ENCODE peak calls at places on chromosomes 7 and 10, in four cellular contexts. F, D, Z and U are unnamed samples.

GRCh38 chr10:61285749-61286148 is 167.4 kb downstream of the TMEM26 start:
- DNase-seq in F (no peak), D (no peak), Z (no peak), U (no peak)

GRCh38 chr7:54015251-54015650 is 526.9 kb upstream of the VSTM2A start:
- DNase-seq in F (no peak), D (no peak), Z (no peak), U (no peak)

GRCh38 chr10:77219046-77219445 is 418.6 kb downstream of the KCNMA1 start:
- DNase-seq in F (no peak), D (no peak), Z (no peak), U (no peak)

GRCh38 chr7:28588606-28589005 is 176.3 kb downstream of the CREB5 start:
- DNase-seq in F (no peak), D (no peak), Z (no peak), U (no peak)

GRCh38 chr10:89391882-89392756 is at the start of gene IFIT1:
- DNase-seq in F (peak; percentile 80), D (peak; percentile 54), Z (no peak), U (peak; percentile 55)

GRCh38 chr7:73815436-73815835 is 15.4 kb upstream of the CLDN4 start:
- DNase-seq in F (no peak), D (peak; percentile 7), Z (no peak), U (no peak)

GRCh38 chr10:14353291-14353913 is 22.7 kb upstream of the FRMD4A start:
- DNase-seq in F (no peak), D (no peak), Z (no peak), U (no peak)

GRCh38 chr7:112744818-112745217 is 45.4 kb downstream of the TMEM168 start:
- DNase-seq in F (no peak), D (no peak), Z (no peak), U (no peak)

GRCh38 chr7:85407401-85407800 is 220.5 kb upstream of the SEMA3D start:
- DNase-seq in F (no peak), D (no peak), Z (no peak), U (no peak)

GRCh38 chr10:72079356-72079755 is 9.0 kb downstream of the SPOCK2 start:
- DNase-seq in F (no peak), D (no peak), Z (no peak), U (peak; percentile 70)

GRCh38 chr7:101129603-101130117 is 2.8 kb downstream of the SERPINE1 start:
- DNase-seq in F (no peak), D (no peak), Z (no peak), U (no peak)

GRCh38 chr10:120598377-120598776 is 141.3 kb downstream of the PLPP4 start:
- DNase-seq in F (no peak), D (no peak), Z (peak; percentile 48), U (no peak)

GRCh38 chr7:81244213-81244612 is 325.4 kb upstream of the SEMA3C start:
- DNase-seq in F (no peak), D (no peak), Z (no peak), U (no peak)

GRCh38 chr10:34489973-34490372 is 325.1 kb downstream of the PARD3 start:
- DNase-seq in F (no peak), D (no peak), Z (no peak), U (no peak)

GRCh38 chr10:21814866-21815265 is 188.7 kb downstream of the DNAJC1 start:
- DNase-seq in F (no peak), D (no peak), Z (no peak), U (no peak)

GRCh38 chr10:132728321-132728720 is 57.6 kb downstream of the NKX6-2 start:
- DNase-seq in F (no peak), D (no peak), Z (no peak), U (no peak)

GRCh38 chr10:112271982-112272381 is 11.2 kb upstream of the TECTB start:
- DNase-seq in F (no peak), D (no peak), Z (no peak), U (no peak)

GRCh38 chr7:99740573-99741437 is 5.8 kb upstream of the CYP3A7 start:
- DNase-seq in F (no peak), D (no peak), Z (no peak), U (no peak)

GRCh38 chr7:95582578-95583293 is 13.6 kb downstream of the PDK4 start:
- DNase-seq in F (no peak), D (no peak), Z (no peak), U (no peak)

GRCh38 chr10:30151581-30152389 is 92.4 kb upstream of the JCAD start:
- DNase-seq in F (no peak), D (peak; percentile 79), Z (peak; percentile 48), U (peak; percentile 18)

GRCh38 chr10:75404335-75405200 is 3.0 kb upstream of the ZNF503 start:
- DNase-seq in F (no peak), D (no peak), Z (peak; percentile 65), U (peak; percentile 68)

GRCh38 chr7:131501422-131501821 is 55.0 kb downstream of the PODXL start:
- DNase-seq in F (no peak), D (no peak), Z (no peak), U (no peak)

GRCh38 chr7:139680676-139681462 is 96.9 kb downstream of the HIPK2 start:
- DNase-seq in F (no peak), D (peak; percentile 88), Z (no peak), U (no peak)

GRCh38 chr10:97336942-97337719 is 2.6 kb upstream of the FRAT2 start:
- DNase-seq in F (no peak), D (no peak), Z (peak; percentile 72), U (no peak)

GRCh38 chr10:60495357-60495756 is 105.7 kb upstream of the ANK3 start:
- DNase-seq in F (no peak), D (no peak), Z (no peak), U (no peak)

DNA sequence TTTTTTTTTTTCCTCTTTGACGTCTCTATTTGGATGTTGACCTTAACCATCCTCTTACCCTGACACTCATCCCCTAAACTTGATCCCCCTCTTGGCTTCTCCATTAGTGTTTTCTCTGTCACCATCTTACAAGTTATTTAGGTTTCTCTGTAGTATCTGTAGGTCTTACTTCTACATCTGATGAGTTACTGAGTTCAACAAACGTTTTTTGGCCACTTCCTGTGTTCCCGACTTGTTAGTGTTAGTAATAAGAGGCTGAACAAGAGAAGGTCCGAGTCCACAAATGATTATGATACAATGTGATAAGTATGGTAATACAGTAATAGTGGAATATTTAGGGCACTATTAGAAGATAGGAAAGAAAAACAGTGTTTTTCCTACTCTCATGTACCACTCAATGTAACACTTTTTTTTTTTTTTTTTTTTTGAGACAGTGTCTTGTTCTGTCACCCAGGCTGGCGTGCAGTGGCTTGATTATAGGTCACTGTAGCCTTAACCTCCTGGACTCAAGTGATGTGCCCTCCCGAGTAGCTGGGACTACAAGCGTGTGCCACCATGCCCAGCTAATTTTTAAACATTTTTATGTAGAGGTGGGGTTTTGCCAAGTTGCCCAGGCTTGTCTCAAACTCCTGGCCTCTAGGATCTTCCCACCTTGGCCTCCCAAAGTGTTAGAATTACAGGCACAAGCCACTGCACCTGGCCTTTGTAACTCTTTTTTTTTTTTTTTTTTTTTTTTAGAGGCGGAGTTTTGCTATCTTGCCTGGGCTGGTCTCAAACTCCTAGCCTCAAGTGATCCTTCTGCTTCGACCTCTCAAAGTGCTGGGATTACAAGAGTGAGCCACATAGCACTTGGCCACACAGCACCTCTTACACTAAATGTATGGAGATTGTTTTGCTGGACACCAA is 12.5 kb downstream of the CCSER2 start:
- DNase-seq in F (no peak), D (no peak), Z (no peak), U (no peak)
- TF ChIP-seq GABPA in F (no peak), D (no peak), Z (no peak), U (no peak)

DNA sequence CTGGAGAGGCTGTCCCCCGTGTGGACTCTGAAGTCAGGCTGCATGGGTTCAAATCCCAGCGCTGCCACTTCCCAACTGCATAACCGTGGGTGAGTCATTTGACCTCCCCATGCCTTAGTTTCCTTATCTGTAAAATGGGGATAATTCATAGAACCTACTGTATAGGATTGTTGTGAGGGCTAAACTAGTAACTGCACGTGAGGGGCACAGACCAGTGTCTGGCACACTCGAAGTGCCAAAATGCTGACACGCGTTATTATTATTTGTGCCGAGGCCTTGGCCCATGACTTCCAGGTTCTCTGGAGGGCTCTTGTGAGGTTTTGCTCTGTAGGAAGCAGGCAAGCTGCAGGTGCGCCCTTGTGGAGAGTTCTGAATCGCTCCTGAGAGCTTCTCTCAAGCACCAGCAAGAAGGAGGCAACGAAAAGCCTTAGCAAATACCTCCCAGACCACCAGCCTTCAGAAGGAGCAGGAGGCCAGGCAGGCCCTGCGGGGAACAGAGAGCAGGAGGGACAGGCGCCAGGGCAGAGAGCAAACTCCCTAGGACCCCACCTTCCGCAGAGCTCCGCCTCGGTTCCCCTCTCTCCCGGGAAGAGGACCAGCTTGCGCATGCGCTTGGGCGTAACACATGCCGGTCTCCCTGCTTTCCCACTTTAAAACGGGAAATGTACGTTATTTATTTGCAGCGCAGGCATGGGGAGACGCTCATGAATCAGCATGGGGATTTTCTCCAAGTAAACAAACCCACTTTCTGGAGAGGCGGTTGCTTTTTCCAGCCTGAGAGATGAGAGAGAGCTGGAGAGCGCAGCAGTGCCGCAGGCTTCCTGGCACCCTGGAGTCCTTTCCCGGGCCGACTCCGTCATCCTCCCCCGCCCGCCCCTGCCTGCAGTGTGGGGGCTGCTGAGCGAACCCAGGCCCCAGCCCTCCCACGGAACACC is 39.6 kb downstream of the SORCS3 start:
- DNase-seq in F (no peak), D (no peak), Z (peak; percentile 76), U (peak; percentile 82)
- TF ChIP-seq NRF1 in F (no peak), D (peak; percentile 63), Z (peak; percentile 76), U (peak; percentile 75)

DNA sequence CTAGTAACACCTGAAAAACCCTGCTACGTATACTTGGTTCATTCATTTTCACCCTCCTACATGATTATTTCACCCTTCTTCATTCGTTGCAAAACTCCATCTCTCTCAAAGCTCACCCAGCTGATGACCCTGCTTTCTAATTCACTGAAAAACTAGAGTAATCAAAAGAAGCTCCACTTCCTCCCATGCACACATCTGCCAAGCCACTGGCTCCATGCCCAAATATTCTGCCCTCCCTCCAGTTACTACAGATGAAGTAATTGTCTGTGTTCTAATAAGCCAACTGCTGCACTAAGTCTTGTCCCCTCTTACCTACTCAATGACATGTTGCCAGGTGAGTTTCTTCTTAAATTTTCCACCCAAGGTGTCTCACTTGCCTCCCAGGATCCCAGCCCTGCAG is 96.9 kb upstream of the CCDC71L start:
- DNase-seq in F (no peak), D (no peak), Z (no peak), U (no peak)
- TF ChIP-seq GABPA in F (no peak), D (no peak), Z (no peak), U (no peak)

DNA sequence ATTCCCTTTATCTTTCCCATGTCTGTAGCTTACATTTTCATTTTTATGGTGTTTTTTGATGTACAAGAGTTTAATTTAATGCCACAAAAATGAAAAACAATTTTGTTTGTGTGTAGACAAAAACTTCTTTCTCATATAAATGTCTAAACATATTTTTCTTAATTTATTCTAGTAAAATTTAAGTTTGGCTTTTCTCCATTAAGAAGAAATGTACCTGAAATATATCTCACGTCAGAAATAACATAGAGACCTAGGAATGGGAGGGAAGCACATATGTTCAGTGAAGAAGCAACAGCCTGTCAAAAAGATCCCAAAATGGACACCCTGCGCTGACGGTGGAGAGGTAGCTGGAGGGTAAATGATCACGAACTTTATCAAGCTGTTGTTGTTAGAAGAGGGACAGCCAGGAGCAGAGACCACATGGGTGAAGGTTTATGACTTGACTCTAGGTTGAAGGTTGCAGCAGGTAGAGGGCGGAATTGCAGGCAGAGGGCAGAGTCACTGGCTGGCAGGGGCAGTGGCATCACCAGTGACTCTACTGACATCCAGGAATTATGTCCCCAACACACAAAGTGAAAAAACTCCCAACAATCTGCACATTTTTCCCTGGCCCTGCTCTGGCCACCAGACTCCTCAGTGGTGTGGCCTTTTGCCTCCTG is 225.9 kb upstream of the PRSS58 start:
- DNase-seq in F (no peak), D (no peak), Z (no peak), U (no peak)
- TF ChIP-seq NRF1 in F (no peak), D (no peak), Z (no peak), U (no peak)

DNA sequence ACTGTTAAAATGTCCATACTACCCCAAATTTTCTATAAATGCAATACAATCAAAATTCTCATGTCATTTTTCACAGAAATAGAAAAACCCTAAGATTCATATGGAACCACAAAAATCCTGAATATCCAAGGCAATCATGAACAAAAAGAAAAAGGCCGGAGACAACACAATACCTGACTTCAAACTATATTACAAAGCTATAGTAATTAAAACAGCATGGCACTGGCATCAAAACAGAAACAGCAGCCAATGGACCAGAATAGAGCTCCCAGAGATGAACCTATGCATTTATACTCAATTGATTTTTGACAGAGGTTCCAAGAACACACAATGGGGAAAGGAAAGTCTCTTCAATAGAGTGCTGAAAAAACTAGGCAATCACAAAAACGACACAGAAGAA is 128.8 kb downstream of the SDHAF3 start:
- DNase-seq in F (no peak), D (no peak), Z (no peak), U (no peak)
- TF ChIP-seq GABPA in F (no peak), D (no peak), Z (no peak), U (no peak)